ENCODE peak calls at places on chromosomes 7 and 10, in six cellular contexts. E is NCI-H345; W is mesothelial cell of epicardium; B is activated naive CD4-positive, alpha-beta T cell treated with anti-CD3 and anti-CD28 coated beads, Interleukin-2, amount 50 U/mL, for 72 hours; H is NCI-H1694 treated with DMSO at 0.1 percent for 48 hours; Z is activated CD4-positive, alpha-beta T cell treated with anti-CD3 and anti-CD28 coated beads for 24 hours. M is an unnamed sample.

GRCh38 chr10:4267084-4267774 is 482.2 kb upstream of the KLF6 start:
- DNase-seq in B (no peak), Z (no peak), W (no peak), H (no peak), E (no peak), M (no peak)

GRCh38 chr10:92110039-92110794 is 180.7 kb downstream of the CPEB3 start:
- DNase-seq in E (no peak), B (no peak), H (no peak), W (no peak), Z (no peak), M (no peak)

GRCh38 chr7:132061931-132062330 is 505.5 kb upstream of the PODXL start:
- DNase-seq in E (no peak), B (no peak), Z (no peak), H (no peak), W (no peak), M (no peak)

GRCh38 chr10:45373003-45373782 is 823 bp upstream of the ALOX5 start:
- DNase-seq in E (peak; percentile 47), H (no peak), W (no peak), B (no peak), Z (no peak), M (no peak)

GRCh38 chr7:40502359-40502758 is 367.6 kb downstream of the SUGCT start:
- DNase-seq in Z (no peak), W (no peak), B (no peak), H (no peak), E (no peak), M (no peak)

GRCh38 chr7:41058986-41059741 is 643.7 kb downstream of the INHBA start:
- DNase-seq in B (no peak), W (no peak), H (no peak), E (no peak), Z (no peak), M (no peak)

GRCh38 chr7:47580811-47581331 is 1.0 kb downstream of the TNS3 start:
- DNase-seq in H (no peak), E (no peak), Z (no peak), B (no peak), W (no peak), M (no peak)

GRCh38 chr10:58576736-58577366 is 64.2 kb downstream of the BICC1 start:
- DNase-seq in E (peak; percentile 29), H (no peak), B (no peak), W (no peak), Z (no peak), M (no peak)

GRCh38 chr7:82810558-82811259 is 352.0 kb downstream of the PCLO start:
- DNase-seq in B (no peak), H (peak; percentile 91), E (peak; percentile 48), Z (no peak), W (no peak), M (no peak)

GRCh38 chr10:8023851-8024250 is 30.6 kb upstream of the GATA3 start:
- DNase-seq in B (no peak), H (no peak), W (no peak), Z (no peak), E (no peak), M (no peak)

GRCh38 chr10:124657806-124658205 is 86.4 kb downstream of the FAM53B start:
- DNase-seq in B (no peak), H (no peak), E (no peak), Z (no peak), W (no peak), M (no peak)

GRCh38 chr10:45373783-45374450 is at the start of gene ALOX5:
- DNase-seq in B (no peak), W (peak; percentile 58), H (peak; percentile 49), E (peak; percentile 76), Z (no peak), M (no peak)

GRCh38 chr7:105782391-105783063 is 93.9 kb downstream of the ATXN7L1 start:
- DNase-seq in B (no peak), W (no peak), Z (peak; percentile 12), E (no peak), H (no peak), M (no peak)

GRCh38 chr7:42673951-42674350 is 237.9 kb downstream of the C7orf25 start:
- DNase-seq in E (no peak), H (no peak), B (no peak), Z (no peak), W (no peak), M (no peak)

GRCh38 chr10:79451046-79451699 is 5.7 kb upstream of the ZCCHC24 start:
- DNase-seq in H (no peak), E (no peak), Z (no peak), W (no peak), B (no peak), M (no peak)

GRCh38 chr7:116782177-116782711 is 80.1 kb upstream of the CAPZA2 start:
- DNase-seq in B (no peak), E (peak; percentile 43), Z (no peak), W (no peak), H (no peak), M (no peak)

GRCh38 chr7:87414400-87415188 is 60.9 kb downstream of the ABCB4 start:
- DNase-seq in H (no peak), Z (no peak), W (no peak), E (no peak), B (no peak), M (no peak)

GRCh38 chr7:95545007-95545615 is 51.2 kb downstream of the PDK4 start:
- DNase-seq in Z (no peak), B (no peak), W (no peak), E (no peak), H (no peak), M (peak; percentile 39)

GRCh38 chr7:36787933-36788378 is 63.7 kb upstream of the AOAH start:
- DNase-seq in W (no peak), H (no peak), E (no peak), B (no peak), Z (no peak), M (no peak)

GRCh38 chr7:159253657-159254056 is 109.0 kb upstream of the VIPR2 start:
- DNase-seq in Z (no peak), B (no peak), E (no peak), W (no peak), H (no peak), M (no peak)

GRCh38 chr10:61170594-61170993 is 226.6 kb upstream of the RHOBTB1 start:
- DNase-seq in E (no peak), B (no peak), H (no peak), W (no peak), Z (no peak), M (peak; percentile 35)

GRCh38 chr10:131862548-131862947 is 38.3 kb upstream of the PPP2R2D start:
- DNase-seq in B (no peak), W (no peak), H (no peak), E (peak; percentile 22), Z (no peak), M (no peak)

GRCh38 chr10:69639291-69640195 is 9.5 kb downstream of the FAM241B start:
- DNase-seq in B (peak; percentile 58), H (peak; percentile 60), W (peak; percentile 72), Z (peak; percentile 57), E (peak; percentile 56), M (peak; percentile 44)

GRCh38 chr7:65250216-65250615 is 123.4 kb upstream of the ZNF92 start:
- DNase-seq in H (no peak), Z (no peak), W (no peak), E (no peak), B (no peak), M (no peak)

GRCh38 chr10:80196270-80196949 is 8.9 kb downstream of the ANXA11 start:
- DNase-seq in E (peak; percentile 53), Z (peak; percentile 40), W (no peak), H (no peak), B (peak; percentile 88), M (peak; percentile 97)

GRCh38 chr7:93757421-93757820 is 133.1 kb downstream of the TFPI2 start:
- DNase-seq in B (no peak), E (no peak), H (no peak), W (no peak), Z (no peak), M (no peak)

GRCh38 chr10:121838149-121838548 is 89.7 kb downstream of the ATE1 start:
- DNase-seq in W (no peak), E (no peak), B (no peak), H (no peak), Z (no peak), M (no peak)

GRCh38 chr10:132957131-132957530 is 14.8 kb upstream of the CFAP46 start:
- DNase-seq in B (no peak), Z (no peak), W (no peak), H (no peak), E (no peak), M (no peak)

GRCh38 chr7:65927489-65928448 is 54.2 kb downstream of the GUSB start:
- DNase-seq in H (no peak), E (no peak), W (no peak), Z (no peak), B (no peak), M (no peak)

GRCh38 chr7:81407094-81407493 is 362.8 kb downstream of the HGF start:
- DNase-seq in E (no peak), B (no peak), H (no peak), W (no peak), Z (no peak), M (no peak)

GRCh38 chr10:119199231-119199992 is 8.0 kb upstream of the GRK5 start:
- DNase-seq in E (peak; percentile 66), B (no peak), Z (no peak), H (peak; percentile 56), W (peak; percentile 60), M (peak; percentile 39)